ENCODE peak calls at places on chromosomes 6 and 20, in five cellular contexts. Q is IMR-90, S is transverse colon, U is body of pancreas, A is lower lobe of right lung. H is an unnamed sample. For H3K4me1 and H3K27me3, the result is how much of the 10 kb centered on the place peaks cover.

GRCh38 chr6:138555294-138555988 is 56.1 kb upstream of the NHSL1 start:
- DNase-seq in Q (no peak), S (no peak), U (no peak), A (no peak), H (no peak)

GRCh38 chr6:147106759-147107401 is 97.3 kb upstream of the STXBP5 start:
- DNase-seq in Q (peak), S (no peak), U (no peak), A (no peak), H (no peak)

GRCh38 chr6:152062476-152062875 is 255.0 kb downstream of the ESR1 start:
- DNase-seq in Q (no peak), S (no peak), U (no peak), A (no peak), H (no peak)

GRCh38 chr6:134938896-134939295 is 11.0 kb downstream of the ALDH8A1 start:
- DNase-seq in Q (peak), S (no peak), U (no peak), A (no peak), H (no peak)

GRCh38 chr6:168042426-168043192 is 36.4 kb downstream of the FRMD1 start:
- DNase-seq in Q (no peak), S (no peak), U (no peak), A (peak), H (no peak)

GRCh38 chr20:48932375-48932941 is 10.9 kb downstream of the ARFGEF2 start:
- DNase-seq in Q (peak), S (no peak), U (no peak), A (no peak), H (no peak)

GRCh38 chr20:5282561-5282960 is 34.2 kb downstream of the PROKR2 start:
- DNase-seq in Q (no peak), S (no peak), U (no peak), A (no peak), H (peak)

GRCh38 chr6:40545954-40546353 is 41.2 kb downstream of the LRFN2 start:
- DNase-seq in Q (no peak), S (no peak), U (no peak), A (no peak), H (no peak)

GRCh38 chr20:17583126-17583525 is 13.3 kb downstream of the DSTN start:
- DNase-seq in Q (no peak), S (no peak), U (no peak), A (no peak), H (no peak)

GRCh38 chr6:134247271-134247833 is 70.6 kb downstream of the SGK1 start:
- DNase-seq in Q (no peak), S (peak), U (peak), A (no peak), H (peak)

GRCh38 chr6:158256746-158257424 is 55.4 kb upstream of the TULP4 start:
- DNase-seq in Q (no peak), S (no peak), U (no peak), A (no peak), H (no peak)

GRCh38 chr6:148885154-148885870 is 138.5 kb downstream of the UST start:
- DNase-seq in Q (peak), S (no peak), U (no peak), A (no peak), H (peak)

GRCh38 chr6:81806793-81807565 is 54.5 kb upstream of the TENT5A start:
- DNase-seq in Q (no peak), S (peak), U (no peak), A (no peak), H (peak)

GRCh38 chr6:10426781-10427279 is 12.0 kb upstream of the TFAP2A start:
- DNase-seq in Q (no peak), S (no peak), U (no peak), A (no peak), H (no peak)

GRCh38 chr6:37324131-37325033 is 29.4 kb upstream of the RNF8 start:
- DNase-seq in Q (peak), S (no peak), U (no peak), A (no peak), H (peak)

GRCh38 chr20:12177657-12178293 is 260.1 kb downstream of the BTBD3 start:
- DNase-seq in Q (no peak), S (peak), U (peak), A (no peak), H (no peak)

GRCh38 chr6:14290448-14291388 is 173.1 kb downstream of the CD83 start:
- DNase-seq in Q (no peak), S (no peak), U (no peak), A (no peak), H (no peak)

GRCh38 chr6:160336200-160336599 is 12.0 kb upstream of the SLC22A3 start:
- DNase-seq in Q (no peak), S (no peak), U (no peak), A (no peak), H (no peak)

GRCh38 chr6:148760568-148761531 is 14.0 kb downstream of the UST start:
- DNase-seq in Q (peak), S (peak), U (peak), A (peak), H (peak)

GRCh38 chr20:37500311-37500710 is 20.7 kb upstream of the NNAT start:
- DNase-seq in Q (no peak), S (no peak), U (no peak), A (no peak), H (no peak)

GRCh38 chr6:113137411-113137810 is 719.7 kb upstream of the MARCKS start:
- DNase-seq in Q (no peak), S (no peak), U (peak), A (no peak), H (no peak)

DNA sequence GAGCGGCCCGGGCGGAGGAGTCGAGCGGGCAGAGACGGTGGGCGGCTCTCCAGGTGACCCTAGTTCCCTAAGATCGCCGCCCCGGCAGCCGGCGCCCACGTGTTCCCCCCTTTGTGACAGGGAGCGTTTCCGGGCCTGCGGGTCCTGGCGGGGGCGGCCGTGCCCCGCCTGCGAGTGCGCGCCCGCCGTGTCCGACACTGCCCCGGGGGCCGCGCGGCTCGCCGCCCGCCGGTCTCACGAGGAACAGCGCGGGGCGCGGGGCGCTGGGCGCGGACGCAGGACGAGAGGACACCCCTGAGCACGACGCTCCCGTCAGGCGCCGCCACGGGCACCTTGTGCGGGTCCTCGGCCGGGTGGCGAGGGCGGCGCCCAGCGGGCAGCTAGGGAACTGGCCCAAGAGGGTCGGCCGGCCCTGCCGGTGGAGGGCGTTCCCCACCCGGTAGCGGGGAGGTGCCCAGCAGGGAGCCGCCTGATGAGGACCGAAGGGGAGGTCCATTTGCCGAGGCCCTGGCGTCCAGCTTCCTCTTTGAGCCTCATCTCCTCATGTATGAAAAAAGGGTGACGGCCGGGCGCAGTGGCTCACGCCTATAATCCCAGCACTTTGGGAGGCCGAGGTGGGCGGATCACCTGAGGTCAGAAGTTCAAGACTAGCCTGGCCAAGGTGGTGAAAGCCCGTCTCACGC is at the start of gene VARS1:
- DNase-seq in Q (peak), S (peak), U (peak), A (peak), H (no peak)
- H3K4me1 ChIP-seq in Q (under half), S (under half), U (under half), A (under half), H (under half)

DNA sequence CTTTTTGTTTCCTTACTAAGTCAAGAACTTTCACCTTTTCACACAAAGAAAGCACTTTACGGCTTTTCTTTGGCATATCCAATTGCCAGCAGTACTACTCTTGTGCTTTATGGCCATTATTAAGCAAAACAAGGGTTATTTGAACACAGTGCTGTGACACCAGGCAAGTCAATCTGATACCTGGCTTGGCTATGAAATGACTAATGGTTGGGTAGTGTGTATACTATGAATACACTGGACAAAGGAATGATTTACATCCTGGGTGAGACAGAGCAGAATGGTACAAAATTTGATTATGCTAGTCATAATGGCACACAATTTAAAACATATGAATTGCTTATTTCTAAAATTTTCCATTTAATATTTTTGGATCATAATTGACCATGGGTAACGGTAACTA is 22.1 kb upstream of the ADGRF1 start:
- DNase-seq in Q (no peak), S (no peak), U (no peak), A (no peak), H (no peak)
- H3K27ac ChIP-seq in Q (no peak), S (no peak), U (no peak), A (no peak), H (no peak)

GRCh38 chr6:154536255-154536654 is 25.8 kb upstream of the CNKSR3 start:
- DNase-seq in Q (no peak), S (no peak), U (no peak), A (no peak), H (no peak)
- H3K27me3 ChIP-seq in Q (under half), S (under half), U (under half), A (under half), H (under half)

DNA sequence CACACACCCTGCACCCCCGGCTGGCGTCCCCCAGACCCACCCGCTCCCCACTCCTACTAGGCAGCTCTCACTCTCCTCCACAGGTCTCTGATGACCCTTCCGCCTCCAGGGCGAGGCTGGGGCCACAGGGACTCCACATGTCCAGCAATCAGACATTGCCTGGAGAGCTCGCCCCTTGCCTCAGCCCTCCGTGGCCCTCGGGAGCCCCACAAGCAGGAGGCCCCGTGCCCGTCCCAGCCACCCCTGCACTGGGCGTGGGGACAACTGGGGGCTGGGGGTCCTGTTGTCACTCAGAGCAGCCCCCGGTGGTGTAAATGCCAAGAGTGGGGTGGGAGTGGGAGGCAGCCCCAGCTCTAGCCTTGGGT is 1.5 kb downstream of the COL20A1 start:
- DNase-seq in Q (no peak), S (no peak), U (no peak), A (no peak), H (no peak)
- H3K4me1 ChIP-seq in Q (under half), S (under half), U (under half), A (under half), H (under half)

GRCh38 chr20:51545515-51545914 is 3.0 kb upstream of the NFATC2 start:
- DNase-seq in Q (no peak), S (no peak), U (no peak), A (no peak), H (no peak)

GRCh38 chr20:51542894-51543788 is 622 bp upstream of the NFATC2 start:
- DNase-seq in Q (no peak), S (peak), U (no peak), A (no peak), H (no peak)

GRCh38 chr20:51540585-51540984 is 1.9 kb downstream of the NFATC2 start:
- DNase-seq in Q (no peak), S (no peak), U (no peak), A (no peak), H (no peak)

GRCh38 chr20:51542033-51542893 is at the start of gene NFATC2:
- DNase-seq in Q (no peak), S (peak), U (peak), A (peak), H (no peak)

GRCh38 chr20:51541189-51542032 is 1.1 kb downstream of the NFATC2 start:
- DNase-seq in Q (peak), S (peak), U (peak), A (peak), H (peak)
- H3K27ac ChIP-seq in Q (no peak), S (peak), U (peak), A (peak), H (no peak)

GRCh38 chr6:30359276-30359675 is 14.3 kb downstream of the RPP21 start:
- DNase-seq in Q (no peak), S (no peak), U (no peak), A (no peak), H (no peak)

GRCh38 chr6:30361661-30362060 is 16.7 kb downstream of the RPP21 start:
- DNase-seq in Q (no peak), S (no peak), U (no peak), A (no peak), H (no peak)

GRCh38 chr6:30360139-30360538 is 15.2 kb downstream of the RPP21 start:
- DNase-seq in Q (no peak), S (no peak), U (no peak), A (no peak), H (no peak)

GRCh38 chr6:30364591-30364990 is 19.6 kb downstream of the RPP21 start:
- DNase-seq in Q (no peak), S (no peak), U (no peak), A (no peak), H (no peak)

GRCh38 chr6:30363459-30363858 is 18.5 kb downstream of the RPP21 start:
- DNase-seq in Q (no peak), S (no peak), U (no peak), A (no peak), H (no peak)
- H3K27me3 ChIP-seq in Q (half or more), S (half or more), U (under half), A (under half), H (half or more)

GRCh38 chr6:7907159-7907558 is 3.4 kb downstream of the TXNDC5 start:
- DNase-seq in Q (no peak), S (no peak), U (peak), A (no peak), H (no peak)
- H3K4me1 ChIP-seq in Q (under half), S (under half), U (half or more), A (under half), H (under half)

GRCh38 chr6:108119212-108120141 is 44.9 kb upstream of the OSTM1 start:
- DNase-seq in Q (no peak), S (no peak), U (no peak), A (no peak), H (no peak)
- H3K27ac ChIP-seq in Q (no peak), S (no peak), U (no peak), A (no peak), H (no peak)

GRCh38 chr6:408148-408547 is 16.6 kb downstream of the IRF4 start:
- DNase-seq in Q (no peak), S (no peak), U (no peak), A (no peak), H (no peak)
- H3K27me3 ChIP-seq in Q (under half), S (under half), U (under half), A (under half), H (under half)

H was measured in foreskin keratinocyte.